ENCODE peak calls at places on chromosomes 12 and 14, in four cellular contexts. Q, I, L and D are unnamed samples.

GRCh38 chr12:56206373-56207166 is 15.2 kb downstream of the RNF41 start:
- DNase-seq in Q (no peak), I (peak), L (peak), D (no peak)

GRCh38 chr14:98941481-98941880 is 330.5 kb downstream of the BCL11B start:
- DNase-seq in Q (no peak), I (no peak), L (no peak), D (no peak)

GRCh38 chr12:109844091-109844490 is 10.9 kb upstream of the TRPV4 start:
- DNase-seq in Q (no peak), I (no peak), L (peak), D (no peak)

GRCh38 chr12:78236264-78236663 is 405.6 kb downstream of the NAV3 start:
- DNase-seq in Q (no peak), I (no peak), L (no peak), D (no peak)

GRCh38 chr14:31560759-31561154 is 447 bp upstream of the NUBPL start:
- DNase-seq in Q (peak), I (peak), L (peak), D (no peak)

GRCh38 chr12:111842556-111843396 is 748 bp downstream of the MAPKAPK5 start:
- DNase-seq in Q (no peak), I (no peak), L (peak), D (no peak)

GRCh38 chr14:96098309-96098998 is 59.3 kb downstream of the C14orf132 start:
- DNase-seq in Q (peak), I (peak), L (peak), D (peak)

GRCh38 chr14:60648169-60648933 is 926 bp downstream of the SIX1 start:
- DNase-seq in Q (no peak), I (peak), L (no peak), D (no peak)

GRCh38 chr12:53071591-53072551 is 7.3 kb downstream of the SPRYD3 start:
- DNase-seq in Q (no peak), I (peak), L (no peak), D (no peak)

GRCh38 chr12:111442301-111443045 is 36.8 kb downstream of the SH2B3 start:
- DNase-seq in Q (no peak), I (no peak), L (no peak), D (no peak)

GRCh38 chr14:105426416-105427130 is 6.9 kb downstream of the MTA1 start:
- DNase-seq in Q (no peak), I (no peak), L (no peak), D (no peak)

GRCh38 chr14:100900837-100901390 is 2.6 kb downstream of the RTL1 start:
- DNase-seq in Q (peak), I (peak), L (peak), D (no peak)

GRCh38 chr12:71183018-71183417 is 25.2 kb upstream of the TSPAN8 start:
- DNase-seq in Q (peak), I (no peak), L (no peak), D (no peak)

GRCh38 chr12:48965447-48965846 is 6.1 kb downstream of the WNT10B start:
- DNase-seq in Q (no peak), I (no peak), L (no peak), D (no peak)

GRCh38 chr12:62866451-62867082 is 68.4 kb downstream of the PPM1H start:
- DNase-seq in Q (no peak), I (no peak), L (peak), D (no peak)

GRCh38 chr14:70401643-70402042 is 15.2 kb downstream of the SYNJ2BP start:
- DNase-seq in Q (no peak), I (no peak), L (no peak), D (no peak)

GRCh38 chr12:38113991-38114390 is 202.6 kb upstream of the ALG10B start:
- DNase-seq in Q (no peak), I (no peak), L (no peak), D (no peak)

GRCh38 chr12:54684636-54685630 is 36.8 kb upstream of the DCD start:
- DNase-seq in Q (no peak), I (no peak), L (no peak), D (no peak)

GRCh38 chr12:13000935-13001724 is 1.1 kb upstream of the HEBP1 start:
- DNase-seq in Q (peak), I (peak), L (peak), D (no peak)

GRCh38 chr12:84973026-84973425 is 60.4 kb upstream of the SLC6A15 start:
- DNase-seq in Q (no peak), I (no peak), L (no peak), D (no peak)
- TF ChIP-seq ZBTB33 in Q (no peak), I (no peak), L (no peak), D (no peak)

DNA sequence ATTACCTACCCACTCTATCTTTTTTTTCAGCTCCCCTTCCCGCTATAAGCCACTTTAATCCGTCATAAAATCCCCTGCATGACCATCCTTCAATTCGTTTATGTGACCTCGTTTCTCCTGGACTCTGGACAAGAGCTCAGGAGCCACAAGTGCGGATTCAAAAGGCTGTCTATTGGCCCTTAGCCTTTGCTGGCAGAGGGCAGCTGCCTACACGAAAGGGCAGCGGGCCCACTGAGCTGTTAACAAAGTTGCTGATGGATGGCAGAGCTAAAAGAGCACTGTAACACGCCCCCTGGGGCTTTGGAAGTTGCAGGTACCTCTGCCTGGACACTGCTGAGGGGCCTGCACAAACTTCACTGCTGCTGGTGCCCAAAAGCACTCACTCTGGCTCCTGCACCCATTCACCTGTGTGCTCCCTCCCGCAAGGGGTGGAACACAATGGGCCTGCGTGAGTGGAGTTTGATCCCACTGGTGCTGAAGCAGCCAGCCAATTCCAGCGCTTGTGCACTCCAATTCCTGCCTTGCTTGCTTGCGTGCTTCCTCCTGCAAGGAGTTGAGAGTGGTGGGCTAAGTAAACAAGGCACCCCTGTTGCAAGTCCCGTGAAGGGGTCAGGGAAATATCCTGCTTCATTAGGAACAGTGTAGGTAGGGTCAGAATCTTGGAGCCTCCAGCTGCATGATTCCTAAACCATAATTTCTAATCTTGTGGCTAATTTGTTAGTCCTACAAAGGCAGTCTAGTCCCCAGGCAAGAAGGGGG is 10.6 kb upstream of the DRAM1 start:
- DNase-seq in Q (no peak), I (no peak), L (no peak), D (no peak)
- TF ChIP-seq SP1 in Q (no peak), I (no peak), L (no peak), D (no peak)

DNA sequence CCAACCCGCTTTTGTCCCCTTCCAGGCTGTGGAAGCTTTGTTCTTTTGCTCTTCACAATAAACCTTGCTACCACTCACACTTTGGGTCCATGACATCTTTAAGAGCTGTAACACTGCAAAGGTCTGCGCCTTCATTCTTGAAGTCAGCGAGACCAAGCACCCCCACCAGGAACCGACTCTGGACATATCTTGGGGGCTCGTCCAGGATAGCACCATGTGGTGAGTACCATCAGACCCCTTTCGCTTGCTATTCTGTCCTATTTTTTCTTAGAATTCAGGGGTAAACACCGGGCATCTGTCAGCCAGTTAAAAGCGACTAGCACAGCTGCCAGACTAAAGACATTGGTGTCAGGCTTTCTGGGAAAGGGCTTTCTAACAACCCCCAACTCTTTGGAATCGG is 137.6 kb upstream of the PPFIA2 start:
- DNase-seq in Q (no peak), I (no peak), L (no peak), D (no peak)
- TF ChIP-seq ZNF274 in Q (no peak), I (no peak), L (no peak), D (no peak)

GRCh38 chr12:27782481-27782880 is 2.4 kb upstream of the MANSC4 start:
- DNase-seq in Q (no peak), I (no peak), L (no peak), D (no peak)

GRCh38 chr12:27781680-27782079 is 1.6 kb upstream of the MANSC4 start:
- DNase-seq in Q (no peak), I (no peak), L (no peak), D (no peak)

GRCh38 chr12:27790179-27790578 is 10.1 kb upstream of the MANSC4 start:
- DNase-seq in Q (no peak), I (no peak), L (no peak), D (no peak)

GRCh38 chr12:27787559-27787958 is 7.5 kb upstream of the MANSC4 start:
- DNase-seq in Q (no peak), I (no peak), L (no peak), D (no peak)

DNA sequence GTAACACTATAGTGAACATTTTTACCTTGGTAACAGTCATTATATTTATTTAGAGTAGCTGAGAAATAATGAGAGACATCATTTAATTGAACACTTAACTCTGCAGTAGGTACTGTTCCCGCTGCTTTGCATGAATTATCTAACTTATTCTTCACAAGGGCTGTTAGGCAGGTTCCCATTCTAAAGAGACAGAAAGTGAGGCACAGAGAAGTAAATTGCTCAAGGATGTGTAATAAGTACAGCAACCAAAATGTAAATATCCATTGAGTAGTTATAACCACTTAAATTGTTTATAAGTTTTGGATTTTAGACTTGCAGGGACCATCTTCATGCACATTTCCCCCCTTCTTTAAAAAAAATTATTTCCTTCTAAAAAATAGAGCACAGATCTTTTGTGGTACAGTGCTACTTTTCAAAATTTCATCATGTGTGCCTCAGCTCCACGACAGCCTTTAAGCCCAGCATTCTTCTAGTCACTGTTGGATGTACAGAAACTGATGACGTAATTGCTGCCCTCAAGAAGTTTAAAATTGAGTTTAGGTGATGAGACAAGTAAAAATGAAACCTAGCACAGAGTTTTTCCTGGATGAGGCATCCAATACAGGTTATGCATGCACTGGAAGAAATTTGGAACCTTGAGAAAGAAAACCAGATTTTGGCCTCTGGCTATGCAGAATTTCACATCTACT is 6.0 kb upstream of the MANSC4 start:
- DNase-seq in Q (no peak), I (no peak), L (no peak), D (no peak)
- TF ChIP-seq ZBTB33 in Q (no peak), I (no peak), L (no peak), D (no peak)

DNA sequence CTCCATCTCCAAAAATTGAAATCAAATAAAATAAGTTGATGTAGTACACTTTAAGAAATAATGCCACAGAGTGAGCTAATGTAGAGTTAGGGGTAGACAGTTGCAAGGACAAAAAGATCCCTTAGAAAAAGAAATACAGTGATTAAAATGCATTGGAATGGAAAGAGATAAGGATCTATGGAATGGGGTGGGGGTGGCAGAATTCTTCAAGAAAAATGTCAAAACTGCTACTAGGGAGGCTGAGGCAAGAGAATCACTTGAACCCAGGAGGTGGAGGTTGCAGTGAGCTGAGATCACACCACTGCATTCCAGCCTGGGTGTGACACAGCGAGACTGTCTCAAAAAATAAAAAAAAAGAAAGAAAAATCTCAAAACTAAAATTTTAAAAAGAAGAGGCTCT is 6.5 kb downstream of the OLR1 start:
- DNase-seq in Q (no peak), I (no peak), L (no peak), D (no peak)
- TF ChIP-seq SP1 in Q (no peak), I (no peak), L (no peak), D (no peak)

DNA sequence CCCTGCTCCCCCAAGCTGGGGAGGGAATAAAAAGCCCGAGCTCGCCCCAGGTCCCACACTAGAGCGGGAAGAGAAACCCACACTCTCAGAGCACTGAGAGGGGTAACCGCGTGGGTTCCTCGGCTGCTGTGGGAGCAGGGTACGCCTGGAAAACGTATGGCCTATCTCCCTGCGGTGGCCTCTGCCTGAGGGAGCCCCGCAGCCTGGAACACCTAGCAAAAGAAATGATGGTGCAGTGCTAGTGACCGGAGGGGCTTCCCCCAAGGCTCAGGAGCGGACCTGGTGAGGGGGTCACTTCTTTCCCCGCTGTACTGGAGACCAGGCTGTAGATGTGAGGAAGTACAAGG is 2.5 kb upstream of the OR4N2 start:
- DNase-seq in Q (no peak), I (no peak), L (no peak), D (no peak)
- TF ChIP-seq ZNF274 in Q (no peak), I (no peak), L (no peak), D (no peak)

GRCh38 chr12:83996671-83997070 is 915.9 kb downstream of the SLC6A15 start:
- DNase-seq in Q (no peak), I (no peak), L (no peak), D (no peak)
- TF ChIP-seq ZBTB33 in Q (no peak), I (no peak), L (no peak), D (no peak)

GRCh38 chr12:100845095-100845494 is 50.5 kb downstream of the ANO4 start:
- DNase-seq in Q (peak), I (no peak), L (peak), D (no peak)
- TF ChIP-seq SP1 in Q (peak), I (no peak), L (no peak), D (no peak)